ENCODE peak calls at places on chromosomes 6 and 20, in ten cellular contexts. Y, R, D, N, F, A, G, O, U and Z are unnamed samples.

GRCh38 chr20:63096681-63097335 is 90.0 kb upstream of the BHLHE23 start:
- DNase-seq in O (no peak), A (no peak), R (no peak), D (no peak), Y (no peak), U (no peak), G (no peak), F (peak), N (peak), Z (peak)

GRCh38 chr20:19403549-19403948 is 191.1 kb downstream of the SLC24A3 start:
- DNase-seq in G (no peak), Y (no peak), R (no peak), N (no peak), U (no peak), A (no peak), O (no peak), F (no peak), D (no peak), Z (no peak)

GRCh38 chr6:105196076-105196475 is 16.3 kb upstream of the POPDC3 start:
- DNase-seq in O (no peak), D (no peak), N (no peak), Y (no peak), F (no peak), U (no peak), A (no peak), G (no peak), R (no peak), Z (no peak)

GRCh38 chr6:73152998-73153757 is 72.1 kb downstream of the KHDC1L start:
- DNase-seq in U (no peak), G (no peak), D (no peak), O (no peak), Y (no peak), R (no peak), N (no peak), A (no peak), F (no peak), Z (no peak)

GRCh38 chr6:146224449-146224848 is 195.6 kb downstream of the GRM1 start:
- DNase-seq in A (no peak), Y (no peak), F (no peak), G (no peak), R (no peak), N (no peak), O (no peak), D (no peak), U (no peak), Z (no peak)

GRCh38 chr6:107264357-107264831 is 149.1 kb upstream of the BEND3 start:
- DNase-seq in U (no peak), D (no peak), F (no peak), R (no peak), Y (no peak), N (peak), G (no peak), O (no peak), A (no peak), Z (no peak)

GRCh38 chr6:106908386-106908840 is 66.1 kb downstream of the CD24 start:
- DNase-seq in N (no peak), O (no peak), Y (no peak), U (no peak), R (no peak), F (no peak), G (no peak), D (peak), A (no peak), Z (no peak)

GRCh38 chr6:109087661-109088264 is 6.9 kb downstream of the SESN1 start:
- DNase-seq in G (no peak), Y (no peak), N (peak), U (no peak), F (no peak), D (no peak), A (no peak), R (no peak), O (no peak), Z (no peak)

GRCh38 chr6:157099912-157100593 is 223.3 kb downstream of the TMEM242 start:
- DNase-seq in Y (no peak), U (no peak), G (peak), R (no peak), F (no peak), N (no peak), O (no peak), A (no peak), D (peak), Z (no peak)

GRCh38 chr6:31822038-31822821 is 5.3 kb upstream of the HSPA1B start:
- DNase-seq in O (peak), U (no peak), R (no peak), Y (peak), G (peak), D (peak), N (peak), F (peak), A (peak), Z (no peak)

GRCh38 chr20:10793741-10794140 is 119.9 kb upstream of the JAG1 start:
- DNase-seq in U (no peak), A (no peak), Y (no peak), O (no peak), D (no peak), N (no peak), R (peak), G (no peak), F (no peak), Z (peak)

GRCh38 chr6:156699017-156699421 is 78.2 kb upstream of the ARID1B start:
- DNase-seq in A (no peak), G (peak), R (no peak), F (no peak), D (no peak), Y (no peak), O (no peak), U (no peak), N (no peak), Z (no peak)

GRCh38 chr6:5998236-5998635 is 8.5 kb downstream of the NRN1 start:
- DNase-seq in F (no peak), N (no peak), G (no peak), D (no peak), R (no peak), O (no peak), U (no peak), Y (no peak), A (no peak), Z (no peak)

GRCh38 chr6:29737707-29738630 is 14.7 kb downstream of the HLA-F start:
- DNase-seq in N (peak), F (peak), U (peak), R (peak), D (peak), O (peak), G (peak), Y (peak), A (peak), Z (peak)

GRCh38 chr6:3630258-3630828 is 121.2 kb downstream of the PXDC1 start:
- DNase-seq in D (no peak), N (no peak), Y (no peak), F (peak), R (no peak), O (no peak), G (no peak), A (no peak), U (no peak), Z (no peak)

GRCh38 chr6:87287251-87287650 is 35.1 kb upstream of the SMIM8 start:
- DNase-seq in A (no peak), Y (no peak), D (no peak), R (no peak), F (no peak), N (no peak), O (no peak), G (no peak), U (no peak), Z (no peak)

GRCh38 chr6:52457096-52457495 is 37.0 kb downstream of the EFHC1 start:
- DNase-seq in N (no peak), Y (no peak), R (no peak), G (no peak), U (no peak), F (no peak), A (no peak), D (no peak), O (no peak), Z (peak)

GRCh38 chr6:156933201-156934053 is 156.2 kb downstream of the ARID1B start:
- DNase-seq in F (no peak), O (peak), N (peak), G (no peak), D (no peak), Y (no peak), A (no peak), U (no peak), R (peak), Z (peak)

GRCh38 chr6:28710466-28711191 is 184.9 kb downstream of the GPX5 start:
- DNase-seq in N (peak), G (peak), F (no peak), D (no peak), A (no peak), O (peak), Y (no peak), U (no peak), R (no peak), Z (no peak)

GRCh38 chr6:17871169-17871479 is 116.3 kb downstream of the KIF13A start:
- DNase-seq in D (no peak), N (no peak), F (no peak), R (no peak), G (no peak), A (no peak), Y (no peak), O (no peak), U (no peak), Z (no peak)

GRCh38 chr6:139778113-139778512 is 403.7 kb upstream of the CITED2 start:
- DNase-seq in O (no peak), D (no peak), F (no peak), R (no peak), Y (no peak), A (no peak), N (no peak), U (no peak), G (no peak), Z (no peak)

GRCh38 chr6:167566711-167567141 is 241.8 kb downstream of the TTLL2 start:
- DNase-seq in O (no peak), U (no peak), G (no peak), N (no peak), F (no peak), D (no peak), A (no peak), R (no peak), Y (no peak), Z (no peak)

GRCh38 chr20:57374343-57374930 is 16.8 kb upstream of the RBM38 start:
- DNase-seq in G (no peak), R (no peak), D (no peak), U (no peak), F (no peak), O (no peak), A (no peak), Y (no peak), N (no peak), Z (no peak)

GRCh38 chr6:66558189-66558588 is 851.2 kb upstream of the EYS start:
- DNase-seq in A (no peak), Y (no peak), G (peak), N (peak), O (peak), U (no peak), D (no peak), R (no peak), F (no peak), Z (no peak)
- TF ChIP-seq CTCF in A (no peak), Y (no peak), G (no peak), N (peak), O (peak), U (no peak), D (no peak), R (peak), F (no peak), Z (peak)

GRCh38 chr6:112560651-112561050 is 213.5 kb downstream of the RFPL4B start:
- DNase-seq in D (no peak), A (no peak), U (no peak), N (peak), F (no peak), Y (no peak), O (no peak), R (no peak), G (peak), Z (peak)
- TF ChIP-seq CTCF in D (no peak), A (no peak), U (no peak), N (peak), F (no peak), Y (no peak), O (no peak), R (no peak), G (no peak), Z (no peak)

GRCh38 chr6:75526502-75527127 is 33.0 kb upstream of the FILIP1 start:
- DNase-seq in N (peak), Y (no peak), D (peak), O (peak), G (peak), U (peak), F (no peak), R (peak), A (peak), Z (peak)
- TF ChIP-seq CTCF in N (peak), Y (peak), D (peak), O (peak), G (peak), U (peak), F (peak), R (peak), A (peak), Z (peak)

DNA sequence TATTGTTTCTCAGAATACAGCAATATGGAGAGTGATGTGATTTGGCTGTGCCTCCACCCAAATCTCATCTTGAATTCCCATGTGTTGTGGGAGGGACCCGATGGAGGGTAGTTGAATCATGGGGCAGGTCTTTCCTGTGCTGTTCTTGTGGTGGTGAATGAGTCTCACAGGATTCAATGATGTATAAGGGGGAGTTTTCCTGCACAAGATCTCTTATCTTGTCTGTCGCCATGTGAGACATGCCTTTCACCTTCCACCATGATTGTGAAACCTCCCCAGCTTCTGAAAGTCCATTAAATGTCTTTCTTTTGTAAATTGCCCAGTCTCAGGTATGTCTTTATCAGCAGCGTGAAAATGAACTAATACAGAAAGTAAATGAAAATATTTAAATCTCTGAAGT is 234.8 kb upstream of the TENT5A start:
- DNase-seq in N (no peak), O (no peak), D (no peak), A (no peak), Y (no peak), F (no peak), U (no peak), G (no peak), R (no peak), Z (no peak)
- TF ChIP-seq CTCF in N (no peak), O (no peak), D (no peak), A (no peak), Y (no peak), F (no peak), U (no peak), G (no peak), R (no peak), Z (no peak)

DNA sequence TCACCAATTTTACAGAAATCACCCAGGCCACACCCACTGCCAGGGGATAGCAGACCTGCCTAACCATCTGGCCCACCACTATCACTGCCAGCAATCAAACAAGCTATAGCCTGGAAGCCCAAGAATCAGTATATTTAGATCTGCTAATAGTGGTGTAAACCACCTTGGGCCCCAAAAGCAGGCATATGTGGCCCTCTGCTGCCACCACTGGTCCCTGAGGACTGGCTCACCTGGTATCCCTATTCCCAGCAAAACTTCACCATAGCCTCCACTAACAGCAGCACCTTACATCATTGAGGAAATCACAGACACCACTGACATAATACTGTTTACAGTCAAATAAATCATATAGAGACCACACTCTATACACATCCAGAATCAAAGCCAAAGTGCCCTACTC is 880.4 kb upstream of the MAN1A1 start:
- DNase-seq in O (peak), N (no peak), Y (no peak), A (no peak), D (no peak), R (no peak), G (no peak), U (no peak), F (no peak), Z (no peak)
- TF ChIP-seq CTCF in O (peak), N (peak), Y (no peak), A (no peak), D (no peak), R (no peak), G (no peak), U (no peak), F (no peak), Z (peak)

GRCh38 chr20:12660918-12661317 is 347.9 kb upstream of the SPTLC3 start:
- DNase-seq in U (no peak), D (no peak), F (no peak), Y (no peak), O (no peak), A (no peak), N (peak), G (no peak), R (peak), Z (peak)
- TF ChIP-seq CTCF in U (no peak), D (no peak), F (no peak), Y (no peak), O (peak), A (no peak), N (peak), G (no peak), R (peak), Z (peak)

GRCh38 chr20:43911066-43911465 is 3.6 kb upstream of the TOX2 start:
- DNase-seq in A (no peak), R (no peak), Y (no peak), F (no peak), U (no peak), D (no peak), N (no peak), O (no peak), G (peak), Z (no peak)
- TF ChIP-seq CTCF in A (no peak), R (no peak), Y (no peak), F (no peak), U (no peak), D (no peak), N (no peak), O (no peak), G (no peak), Z (no peak)

DNA sequence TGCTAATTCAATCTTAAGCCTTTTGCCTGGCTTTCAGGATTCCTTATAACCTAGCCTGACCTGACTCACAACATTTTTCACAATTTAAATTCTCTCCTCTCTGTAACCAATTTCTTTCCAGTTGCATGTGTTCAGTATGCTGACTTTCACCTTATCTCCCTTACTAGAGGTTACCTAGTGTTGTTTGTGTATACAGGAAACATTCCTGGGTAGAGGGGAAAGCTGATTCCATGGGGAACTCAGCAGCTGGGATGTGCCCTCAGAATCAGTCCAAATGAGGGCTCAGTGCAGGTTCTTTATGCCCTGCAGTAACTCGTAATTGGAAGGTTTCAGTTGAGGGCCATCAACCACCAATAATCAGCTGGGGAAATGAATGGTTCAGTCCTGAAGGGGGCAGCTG is 18.5 kb downstream of the PKIB start:
- DNase-seq in U (no peak), G (no peak), F (no peak), R (no peak), O (no peak), A (no peak), Y (no peak), D (no peak), N (no peak), Z (no peak)
- TF ChIP-seq CTCF in U (no peak), G (no peak), F (no peak), R (no peak), O (no peak), A (no peak), Y (no peak), D (no peak), N (no peak), Z (no peak)

DNA sequence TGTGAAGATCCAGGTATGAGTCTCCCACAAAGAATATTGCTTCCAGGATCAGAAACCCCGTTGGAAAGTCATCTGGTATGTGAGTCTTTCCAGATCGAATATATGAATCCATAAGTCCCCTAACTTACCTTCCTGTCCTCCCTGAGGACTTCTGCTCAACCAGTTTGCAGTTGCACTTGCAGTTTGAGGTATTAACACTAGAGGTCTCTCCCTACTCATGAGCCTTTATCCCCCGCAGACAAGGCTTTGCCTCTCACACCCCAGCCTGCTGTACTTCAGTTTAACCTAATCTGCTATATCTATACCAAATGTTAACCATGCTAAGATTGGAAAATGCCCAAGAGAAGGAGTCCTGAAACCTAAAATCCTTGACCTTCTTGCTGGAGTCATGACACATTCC is 135.3 kb upstream of the DEFB112 start:
- DNase-seq in N (peak), Y (no peak), U (no peak), D (no peak), A (no peak), F (no peak), G (peak), O (no peak), R (no peak), Z (peak)
- TF ChIP-seq CTCF in N (peak), Y (no peak), U (no peak), D (peak), A (no peak), F (no peak), G (peak), O (peak), R (peak), Z (peak)